ENCODE peak calls at places on chromosomes 4 and X, in ten cellular contexts. One of them, this sample, is unnamed.

GRCh38 chr4:89056292-89056952 is 563 bp downstream of the FAM13A start:
- DNase-seq in CD4-positive, alpha-beta memory T cell: no peak
- DNase-seq in activated CD4-positive, CD25-positive, alpha-beta regulatory T cell treated with anti-CD3 and anti-CD28 coated beads, Interleukin-2, amount 50 U/mL, for 16 hours: no peak
- DNase-seq in M059J: no peak
- DNase-seq in H54: no peak
- DNase-seq in HFFc6: no peak
- DNase-seq in activated naive CD8-positive, alpha-beta T cell treated with anti-CD3 and anti-CD28 coated beads, Interleukin-2, amount 50 U/mL, for 24 hours: no peak
- DNase-seq in CD4-positive, CD25-positive, alpha-beta regulatory T cell: no peak
- DNase-seq in MV-4-11: no peak
- DNase-seq in lower leg skin: no peak
- DNase-seq in this sample: no peak

GRCh38 chrX:153776611-153777045 is 4.2 kb upstream of the SRPK3 start:
- DNase-seq in CD4-positive, alpha-beta memory T cell: no peak
- DNase-seq in activated CD4-positive, CD25-positive, alpha-beta regulatory T cell treated with anti-CD3 and anti-CD28 coated beads, Interleukin-2, amount 50 U/mL, for 16 hours: no peak
- DNase-seq in M059J: no peak
- DNase-seq in H54: no peak
- DNase-seq in HFFc6: no peak
- DNase-seq in activated naive CD8-positive, alpha-beta T cell treated with anti-CD3 and anti-CD28 coated beads, Interleukin-2, amount 50 U/mL, for 24 hours: no peak
- DNase-seq in CD4-positive, CD25-positive, alpha-beta regulatory T cell: no peak
- DNase-seq in MV-4-11: no peak
- DNase-seq in lower leg skin: no peak
- DNase-seq in this sample: no peak

GRCh38 chrX:18151157-18151556 is 69.5 kb downstream of the BEND2 start:
- DNase-seq in CD4-positive, alpha-beta memory T cell: no peak
- DNase-seq in activated CD4-positive, CD25-positive, alpha-beta regulatory T cell treated with anti-CD3 and anti-CD28 coated beads, Interleukin-2, amount 50 U/mL, for 16 hours: no peak
- DNase-seq in M059J: no peak
- DNase-seq in H54: no peak
- DNase-seq in HFFc6: no peak
- DNase-seq in activated naive CD8-positive, alpha-beta T cell treated with anti-CD3 and anti-CD28 coated beads, Interleukin-2, amount 50 U/mL, for 24 hours: no peak
- DNase-seq in CD4-positive, CD25-positive, alpha-beta regulatory T cell: no peak
- DNase-seq in MV-4-11: no peak
- DNase-seq in lower leg skin: no peak
- DNase-seq in this sample: no peak

GRCh38 chrX:17032351-17032750 is 85.9 kb downstream of the REPS2 start:
- DNase-seq in CD4-positive, alpha-beta memory T cell: no peak
- DNase-seq in activated CD4-positive, CD25-positive, alpha-beta regulatory T cell treated with anti-CD3 and anti-CD28 coated beads, Interleukin-2, amount 50 U/mL, for 16 hours: no peak
- DNase-seq in M059J: peak
- DNase-seq in H54: peak
- DNase-seq in HFFc6: no peak
- DNase-seq in activated naive CD8-positive, alpha-beta T cell treated with anti-CD3 and anti-CD28 coated beads, Interleukin-2, amount 50 U/mL, for 24 hours: no peak
- DNase-seq in CD4-positive, CD25-positive, alpha-beta regulatory T cell: no peak
- DNase-seq in MV-4-11: no peak
- DNase-seq in lower leg skin: no peak
- DNase-seq in this sample: peak

GRCh38 chrX:115147220-115147619 is 42.0 kb upstream of the RBMXL3 start:
- DNase-seq in CD4-positive, alpha-beta memory T cell: no peak
- DNase-seq in activated CD4-positive, CD25-positive, alpha-beta regulatory T cell treated with anti-CD3 and anti-CD28 coated beads, Interleukin-2, amount 50 U/mL, for 16 hours: no peak
- DNase-seq in M059J: peak
- DNase-seq in H54: no peak
- DNase-seq in HFFc6: no peak
- DNase-seq in activated naive CD8-positive, alpha-beta T cell treated with anti-CD3 and anti-CD28 coated beads, Interleukin-2, amount 50 U/mL, for 24 hours: no peak
- DNase-seq in CD4-positive, CD25-positive, alpha-beta regulatory T cell: no peak
- DNase-seq in MV-4-11: no peak
- DNase-seq in lower leg skin: no peak
- DNase-seq in this sample: no peak

GRCh38 chrX:66110112-66110511 is 53.9 kb upstream of the HEPH start:
- DNase-seq in CD4-positive, alpha-beta memory T cell: peak
- DNase-seq in activated CD4-positive, CD25-positive, alpha-beta regulatory T cell treated with anti-CD3 and anti-CD28 coated beads, Interleukin-2, amount 50 U/mL, for 16 hours: no peak
- DNase-seq in M059J: peak
- DNase-seq in H54: peak
- DNase-seq in HFFc6: no peak
- DNase-seq in activated naive CD8-positive, alpha-beta T cell treated with anti-CD3 and anti-CD28 coated beads, Interleukin-2, amount 50 U/mL, for 24 hours: peak
- DNase-seq in CD4-positive, CD25-positive, alpha-beta regulatory T cell: peak
- DNase-seq in MV-4-11: peak
- DNase-seq in lower leg skin: no peak
- DNase-seq in this sample: no peak

GRCh38 chr4:1855334-1856070 is 454 bp downstream of the LETM1 start:
- DNase-seq in CD4-positive, alpha-beta memory T cell: peak
- DNase-seq in activated CD4-positive, CD25-positive, alpha-beta regulatory T cell treated with anti-CD3 and anti-CD28 coated beads, Interleukin-2, amount 50 U/mL, for 16 hours: no peak
- DNase-seq in M059J: no peak
- DNase-seq in H54: no peak
- DNase-seq in HFFc6: no peak
- DNase-seq in activated naive CD8-positive, alpha-beta T cell treated with anti-CD3 and anti-CD28 coated beads, Interleukin-2, amount 50 U/mL, for 24 hours: peak
- DNase-seq in CD4-positive, CD25-positive, alpha-beta regulatory T cell: no peak
- DNase-seq in MV-4-11: no peak
- DNase-seq in lower leg skin: no peak
- DNase-seq in this sample: no peak

GRCh38 chr4:151672996-151673395 is 87.8 kb downstream of the GATB start:
- DNase-seq in CD4-positive, alpha-beta memory T cell: no peak
- DNase-seq in activated CD4-positive, CD25-positive, alpha-beta regulatory T cell treated with anti-CD3 and anti-CD28 coated beads, Interleukin-2, amount 50 U/mL, for 16 hours: no peak
- DNase-seq in M059J: no peak
- DNase-seq in H54: no peak
- DNase-seq in HFFc6: no peak
- DNase-seq in activated naive CD8-positive, alpha-beta T cell treated with anti-CD3 and anti-CD28 coated beads, Interleukin-2, amount 50 U/mL, for 24 hours: no peak
- DNase-seq in CD4-positive, CD25-positive, alpha-beta regulatory T cell: no peak
- DNase-seq in MV-4-11: no peak
- DNase-seq in lower leg skin: no peak
- DNase-seq in this sample: no peak

GRCh38 chr4:25162566-25162965 is 2.3 kb upstream of the SEPSECS start:
- DNase-seq in CD4-positive, alpha-beta memory T cell: no peak
- DNase-seq in activated CD4-positive, CD25-positive, alpha-beta regulatory T cell treated with anti-CD3 and anti-CD28 coated beads, Interleukin-2, amount 50 U/mL, for 16 hours: no peak
- DNase-seq in M059J: peak
- DNase-seq in H54: no peak
- DNase-seq in HFFc6: no peak
- DNase-seq in activated naive CD8-positive, alpha-beta T cell treated with anti-CD3 and anti-CD28 coated beads, Interleukin-2, amount 50 U/mL, for 24 hours: no peak
- DNase-seq in CD4-positive, CD25-positive, alpha-beta regulatory T cell: no peak
- DNase-seq in MV-4-11: no peak
- DNase-seq in lower leg skin: no peak
- DNase-seq in this sample: no peak

GRCh38 chr4:37471971-37472370 is 214.2 kb downstream of the RELL1 start:
- DNase-seq in CD4-positive, alpha-beta memory T cell: no peak
- DNase-seq in activated CD4-positive, CD25-positive, alpha-beta regulatory T cell treated with anti-CD3 and anti-CD28 coated beads, Interleukin-2, amount 50 U/mL, for 16 hours: no peak
- DNase-seq in M059J: no peak
- DNase-seq in H54: no peak
- DNase-seq in HFFc6: no peak
- DNase-seq in activated naive CD8-positive, alpha-beta T cell treated with anti-CD3 and anti-CD28 coated beads, Interleukin-2, amount 50 U/mL, for 24 hours: no peak
- DNase-seq in CD4-positive, CD25-positive, alpha-beta regulatory T cell: no peak
- DNase-seq in MV-4-11: peak
- DNase-seq in lower leg skin: no peak
- DNase-seq in this sample: no peak

This sample was measured in uterus.